ENCODE peak calls at places on chromosomes 7 and 10, in six cellular contexts. K is HepG2, N is K562, S is GM12878, D is GM12892, C is H1. T is an unnamed sample.

GRCh38 chr7:98360221-98361124 is 40.4 kb downstream of the BAIAP2L1 start:
- DNase-seq in K (peak; percentile 51), N (peak; percentile 77), C (no peak), S (no peak), D (no peak), T (no peak)

GRCh38 chr10:109987413-109987812 is 20.4 kb upstream of the ADD3 start:
- DNase-seq in S (no peak), C (no peak), K (peak; percentile 67), N (no peak), D (no peak), T (no peak)

GRCh38 chr10:12501851-12502525 is 152.6 kb downstream of the CAMK1D start:
- DNase-seq in N (no peak), K (no peak), C (peak; percentile 45), S (no peak), D (no peak), T (no peak)

GRCh38 chr7:7568553-7568952 is 1.9 kb downstream of the MIOS start:
- DNase-seq in S (no peak), N (no peak), D (no peak), C (no peak), K (no peak), T (no peak)

GRCh38 chr7:41972776-41973175 is 264.2 kb downstream of the GLI3 start:
- DNase-seq in K (no peak), D (no peak), N (no peak), C (no peak), S (no peak), T (no peak)

GRCh38 chr7:31043035-31043434 is 9.1 kb upstream of the ADCYAP1R1 start:
- DNase-seq in D (no peak), N (no peak), S (no peak), K (no peak), C (peak; percentile 67), T (no peak)

GRCh38 chr10:26959841-26960240 is 99.1 kb upstream of the ABI1 start:
- DNase-seq in N (no peak), C (no peak), D (no peak), K (no peak), S (no peak), T (no peak)

GRCh38 chr7:40541336-40541735 is 406.5 kb downstream of the SUGCT start:
- DNase-seq in K (no peak), N (no peak), C (no peak), S (no peak), D (no peak), T (no peak)

GRCh38 chr7:44077061-44077460 is 5.3 kb downstream of the POLM start:
- DNase-seq in D (no peak), S (no peak), C (no peak), K (no peak), N (no peak), T (no peak)

GRCh38 chr10:45580371-45580770 is 92.2 kb downstream of the ZFAND4 start:
- DNase-seq in S (peak; percentile 49), D (no peak), K (no peak), N (peak; percentile 38), C (no peak), T (no peak)

GRCh38 chr10:117138838-117139580 is 939 bp upstream of the VAX1 start:
- DNase-seq in K (no peak), S (no peak), N (no peak), C (peak; percentile 64), D (no peak), T (no peak)

GRCh38 chr7:99320371-99320770 is 5.3 kb upstream of the ARPC1A start:
- DNase-seq in S (no peak), K (no peak), N (no peak), C (no peak), D (no peak), T (no peak)

GRCh38 chr10:70866424-70866823 is 21.9 kb downstream of the PCBD1 start:
- DNase-seq in S (no peak), N (no peak), K (no peak), D (no peak), C (no peak), T (no peak)

GRCh38 chr10:103042908-103043307 is 124.8 kb downstream of the CNNM2 start:
- DNase-seq in C (no peak), S (no peak), N (no peak), D (no peak), K (no peak), T (no peak)

GRCh38 chr7:636396-636795 is 90.1 kb upstream of the DNAAF5 start:
- DNase-seq in C (no peak), N (peak; percentile 80), D (no peak), S (no peak), K (peak; percentile 12), T (no peak)

GRCh38 chr7:101859411-101860106 is 42.1 kb downstream of the CUX1 start:
- DNase-seq in N (no peak), C (no peak), D (no peak), K (no peak), S (no peak), T (no peak)

GRCh38 chr7:131546583-131547111 is 9.8 kb downstream of the PODXL start:
- DNase-seq in D (peak; percentile 46), S (no peak), C (peak; percentile 92), K (peak; percentile 46), N (peak; percentile 87), T (no peak)

GRCh38 chr10:101287183-101287830 is 58.0 kb upstream of the LBX1 start:
- DNase-seq in K (no peak), N (no peak), C (no peak), S (no peak), D (no peak), T (no peak)

GRCh38 chr7:151080091-151080521 is 503 bp downstream of the FASTK start:
- DNase-seq in D (no peak), N (no peak), K (no peak), S (no peak), C (no peak), T (no peak)

GRCh38 chr10:90289037-90289436 is 568.8 kb downstream of the HTR7 start:
- DNase-seq in S (peak; percentile 33), N (no peak), K (no peak), C (no peak), D (no peak), T (no peak)

GRCh38 chr10:48536226-48536500 is 68.7 kb downstream of the ARHGAP22 start:
- DNase-seq in C (no peak), N (no peak), S (no peak), D (no peak), K (no peak), T (no peak)

GRCh38 chr7:155845226-155845625 is 33.0 kb upstream of the SHH start:
- DNase-seq in C (no peak), K (no peak), S (no peak), N (no peak), D (no peak), T (no peak)

GRCh38 chr7:78770422-78771410 is 682.8 kb downstream of the MAGI2 start:
- DNase-seq in D (no peak), K (no peak), C (peak; percentile 66), N (no peak), S (no peak), T (no peak)

GRCh38 chr10:5442056-5442989 is 30.0 kb downstream of the NET1 start:
- DNase-seq in K (peak; percentile 43), N (peak; percentile 42), D (no peak), C (no peak), S (no peak), T (no peak)

DNA sequence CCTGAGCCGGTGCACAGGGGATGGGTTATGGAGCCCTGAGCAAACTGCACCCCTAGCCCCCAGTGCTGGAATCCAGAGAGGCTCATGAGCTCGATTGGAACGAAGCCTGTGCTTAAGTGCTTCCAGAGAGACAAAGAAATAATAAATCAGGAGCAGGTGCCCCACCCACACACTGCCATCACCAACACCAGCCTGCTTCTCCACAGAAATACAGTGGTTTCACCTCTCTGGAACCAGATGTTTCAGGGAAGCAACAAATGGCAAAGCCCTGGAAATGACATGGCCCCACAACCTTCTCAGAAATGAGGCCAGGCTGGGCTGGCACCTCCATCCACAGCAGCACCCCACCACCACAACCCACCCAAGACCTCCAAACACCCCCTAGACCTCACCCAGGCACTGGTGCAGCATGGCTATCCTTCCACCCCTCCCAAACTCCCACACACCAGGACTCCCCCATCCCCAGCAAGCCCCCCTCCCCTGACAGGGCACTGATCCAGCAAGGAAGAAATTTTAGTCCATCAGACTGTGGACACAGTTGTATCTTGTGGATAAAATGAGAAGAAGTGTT is 4.1 kb upstream of the SLC18A3 start:
- DNase-seq in K (no peak), C (no peak), N (no peak), D (no peak), S (no peak), T (no peak)
- TF ChIP-seq TAF1 in K (no peak), C (no peak), N (no peak), D (no peak), S (no peak), T (no peak)

GRCh38 chr10:73167557-73168485 is at the start of the genes ECD and FAM149B1:
- DNase-seq in K (peak; percentile 95), N (peak; percentile 97), S (peak; percentile 79), D (peak; percentile 85), C (peak; percentile 97), T (peak; percentile 78)
- TF ChIP-seq POLR2A in K (peak; percentile 92), N (peak; percentile 98), S (peak; percentile 96), D (peak; percentile 93), C (peak; percentile 93), T (peak; percentile 87)

GRCh38 chr10:84447701-84448400 is 119.5 kb downstream of the CCSER2 start:
- DNase-seq in K (no peak), S (no peak), C (no peak), D (no peak), N (no peak), T (no peak)
- TF ChIP-seq TAF1 in K (no peak), S (no peak), C (no peak), D (no peak), N (no peak), T (no peak)

GRCh38 chr10:69057951-69058297 is 30.0 kb upstream of the SRGN start:
- DNase-seq in S (no peak), K (no peak), N (no peak), D (no peak), C (no peak), T (no peak)

GRCh38 chr10:69064762-69065328 is 23.1 kb upstream of the SRGN start:
- DNase-seq in C (no peak), D (no peak), N (peak; percentile 54), K (no peak), S (no peak), T (no peak)

GRCh38 chr10:69057261-69057950 is 30.5 kb upstream of the SRGN start:
- DNase-seq in S (no peak), N (no peak), K (peak; percentile 27), D (no peak), C (peak; percentile 47), T (no peak)

GRCh38 chr10:69060127-69060798 is 27.6 kb upstream of the SRGN start:
- DNase-seq in N (no peak), S (no peak), D (no peak), C (no peak), K (no peak), T (no peak)

DNA sequence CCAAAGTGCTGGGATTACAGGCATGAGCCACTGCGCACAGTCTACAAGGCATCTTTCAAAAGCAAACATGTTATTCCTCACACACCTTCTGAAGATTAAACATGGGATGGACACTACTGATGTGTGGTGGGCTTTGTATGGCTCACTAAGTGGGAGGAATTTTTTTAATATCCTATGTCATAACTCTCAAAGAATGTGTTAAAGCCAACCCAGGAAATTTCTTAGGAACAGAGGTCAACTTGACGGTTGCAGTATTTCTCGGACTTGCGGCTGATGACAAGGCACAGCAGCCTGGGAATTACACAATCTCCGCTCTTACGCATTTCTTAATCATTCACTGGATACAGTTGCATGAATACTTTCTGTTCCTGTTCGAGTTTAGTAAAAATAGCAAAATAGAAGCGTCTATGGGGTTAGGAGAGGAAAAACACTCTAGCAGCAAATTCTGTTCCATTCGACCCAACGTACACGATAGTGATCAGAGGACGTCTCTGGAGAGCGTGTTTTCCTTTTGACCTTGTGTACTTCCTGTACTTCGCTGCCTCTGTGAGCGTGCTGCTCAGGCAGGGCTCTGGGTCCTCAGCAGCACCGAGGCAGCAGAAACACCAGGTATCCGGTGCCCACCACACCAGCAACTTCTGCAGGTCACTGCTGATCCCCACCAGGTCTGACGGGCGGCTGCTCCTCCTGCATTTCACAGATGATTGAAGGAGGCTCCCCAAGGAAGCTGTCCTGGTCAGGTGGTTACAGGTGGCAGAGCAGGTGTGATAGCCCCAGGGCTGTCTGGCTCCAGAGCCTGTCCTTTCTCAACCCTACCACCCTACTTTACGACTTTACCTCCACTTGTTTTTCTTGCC is 26.4 kb upstream of the SRGN start:
- DNase-seq in N (peak; percentile 62), S (no peak), D (no peak), K (peak; percentile 47), C (no peak), T (no peak)
- TF ChIP-seq POLR2A in N (no peak), S (peak; percentile 67), D (peak; percentile 47), K (no peak), C (no peak), T (no peak)